ENCODE peak calls at places on chromosomes 12 and 14, in four cellular contexts. One of them, this sample, is unnamed.

GRCh38 chr14:70086685-70087379 is 101.9 kb downstream of the SLC8A3 start:
- DNase-seq in H1: no peak
- DNase-seq in K562: peak
- DNase-seq in GM12878: no peak
- DNase-seq in this sample: peak

GRCh38 chr14:65847065-65847847 is 434.7 kb downstream of the FUT8 start:
- DNase-seq in H1: no peak
- DNase-seq in K562: peak
- DNase-seq in GM12878: peak
- DNase-seq in this sample: no peak

GRCh38 chr12:87196329-87196728 is 832.9 kb downstream of the C12orf50 start:
- DNase-seq in H1: no peak
- DNase-seq in K562: no peak
- DNase-seq in GM12878: no peak
- DNase-seq in this sample: no peak

GRCh38 chr12:6376079-6376941 is 947 bp upstream of the SCNN1A start:
- DNase-seq in H1: peak
- DNase-seq in K562: peak
- DNase-seq in GM12878: no peak
- DNase-seq in this sample: peak

GRCh38 chr12:88237954-88238353 is 95.8 kb downstream of the TMTC3 start:
- DNase-seq in H1: no peak
- DNase-seq in K562: no peak
- DNase-seq in GM12878: peak
- DNase-seq in this sample: no peak

GRCh38 chr12:79560165-79560889 is 130.4 kb downstream of the PAWR start:
- DNase-seq in H1: no peak
- DNase-seq in K562: no peak
- DNase-seq in GM12878: no peak
- DNase-seq in this sample: peak

GRCh38 chr12:19234991-19235876 is 105.7 kb downstream of the PLEKHA5 start:
- DNase-seq in H1: no peak
- DNase-seq in K562: no peak
- DNase-seq in GM12878: no peak
- DNase-seq in this sample: peak

GRCh38 chr12:114799574-114800487 is 115.9 kb upstream of the TBX3 start:
- DNase-seq in H1: no peak
- DNase-seq in K562: peak
- DNase-seq in GM12878: no peak
- DNase-seq in this sample: peak

GRCh38 chr12:32918890-32919791 is 22.6 kb upstream of the PKP2 start:
- DNase-seq in H1: no peak
- DNase-seq in K562: peak
- DNase-seq in GM12878: no peak
- DNase-seq in this sample: peak

GRCh38 chr14:60684203-60684602 is 34.9 kb upstream of the SIX1 start:
- DNase-seq in H1: no peak
- DNase-seq in K562: no peak
- DNase-seq in GM12878: no peak
- DNase-seq in this sample: peak

GRCh38 chr12:104216461-104217058 is 981 bp downstream of the TXNRD1 start:
- DNase-seq in H1: no peak
- DNase-seq in K562: no peak
- DNase-seq in GM12878: no peak
- DNase-seq in this sample: no peak

GRCh38 chr12:104218935-104219334 is 3.4 kb downstream of the TXNRD1 start:
- DNase-seq in H1: no peak
- DNase-seq in K562: no peak
- DNase-seq in GM12878: no peak
- DNase-seq in this sample: no peak

GRCh38 chr12:104220931-104221330 is 5.4 kb downstream of the TXNRD1 start:
- DNase-seq in H1: peak
- DNase-seq in K562: no peak
- DNase-seq in GM12878: no peak
- DNase-seq in this sample: no peak

GRCh38 chr12:104219908-104220404 is 4.4 kb downstream of the TXNRD1 start:
- DNase-seq in H1: peak
- DNase-seq in K562: peak
- DNase-seq in GM12878: no peak
- DNase-seq in this sample: peak

DNA sequence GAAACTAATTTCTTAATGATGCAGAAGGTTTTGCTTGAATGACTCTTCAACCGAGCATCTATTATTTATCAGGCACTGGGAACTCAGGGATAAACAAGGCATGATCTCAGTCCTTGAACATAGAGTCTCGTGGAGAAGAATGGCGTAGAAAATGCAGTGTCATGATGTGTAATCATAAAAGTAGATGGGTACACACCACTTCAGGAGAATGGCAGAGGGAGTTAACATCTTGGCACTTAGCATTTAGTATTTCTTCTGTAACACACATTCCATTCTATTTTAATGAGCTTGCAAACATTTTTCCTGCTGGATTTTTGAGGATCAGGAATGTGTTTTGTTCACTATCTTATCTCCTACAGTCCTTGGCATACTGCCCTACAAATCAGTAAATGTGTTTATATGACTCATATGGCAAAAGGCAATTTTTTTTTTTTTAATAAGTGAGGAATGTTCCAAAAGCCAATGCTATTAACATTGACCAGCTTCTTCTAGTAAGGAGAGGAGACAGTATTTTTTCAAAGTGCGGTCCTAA is 3.8 kb downstream of the TXNRD1 start:
- DNase-seq in H1: no peak
- DNase-seq in K562: peak
- DNase-seq in GM12878: no peak
- DNase-seq in this sample: peak
- TF ChIP-seq HDAC2 in H1: no peak
- TF ChIP-seq HDAC2 in K562: peak
- TF ChIP-seq HDAC2 in GM12878: no peak
- TF ChIP-seq HDAC2 in this sample: no peak

GRCh38 chr12:75831413-75831812 is 200.2 kb downstream of the PHLDA1 start:
- DNase-seq in H1: no peak
- DNase-seq in K562: no peak
- DNase-seq in GM12878: no peak
- DNase-seq in this sample: no peak
- TF ChIP-seq SRF in H1: no peak
- TF ChIP-seq SRF in K562: no peak
- TF ChIP-seq SRF in GM12878: no peak
- TF ChIP-seq SRF in this sample: no peak

DNA sequence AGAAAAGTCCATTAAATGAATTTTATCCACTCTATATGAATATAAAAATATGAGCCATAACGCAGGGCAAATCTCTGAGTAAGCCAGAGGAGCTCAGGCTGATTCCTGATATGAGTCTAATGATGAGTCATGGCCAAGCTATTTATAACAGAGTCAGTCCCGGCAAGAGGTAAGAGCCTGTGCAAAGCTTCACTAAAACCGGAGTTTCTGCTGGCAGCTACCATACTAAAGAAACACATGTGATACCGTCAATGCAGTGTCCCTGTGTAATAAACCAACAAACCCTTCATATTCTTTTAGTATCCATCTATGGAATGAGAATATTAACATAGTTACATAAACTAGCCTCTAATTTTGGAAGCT is 319.4 kb downstream of the KCNC2 start:
- DNase-seq in H1: no peak
- DNase-seq in K562: no peak
- DNase-seq in GM12878: no peak
- DNase-seq in this sample: peak
- TF ChIP-seq HDAC2 in H1: no peak
- TF ChIP-seq HDAC2 in K562: no peak
- TF ChIP-seq HDAC2 in GM12878: no peak
- TF ChIP-seq HDAC2 in this sample: no peak

GRCh38 chr12:68871899-68872298 is 61.1 kb downstream of the CPM start:
- DNase-seq in H1: no peak
- DNase-seq in K562: peak
- DNase-seq in GM12878: no peak
- DNase-seq in this sample: peak
- TF ChIP-seq SRF in H1: no peak
- TF ChIP-seq SRF in K562: no peak
- TF ChIP-seq SRF in GM12878: no peak
- TF ChIP-seq SRF in this sample: no peak

DNA sequence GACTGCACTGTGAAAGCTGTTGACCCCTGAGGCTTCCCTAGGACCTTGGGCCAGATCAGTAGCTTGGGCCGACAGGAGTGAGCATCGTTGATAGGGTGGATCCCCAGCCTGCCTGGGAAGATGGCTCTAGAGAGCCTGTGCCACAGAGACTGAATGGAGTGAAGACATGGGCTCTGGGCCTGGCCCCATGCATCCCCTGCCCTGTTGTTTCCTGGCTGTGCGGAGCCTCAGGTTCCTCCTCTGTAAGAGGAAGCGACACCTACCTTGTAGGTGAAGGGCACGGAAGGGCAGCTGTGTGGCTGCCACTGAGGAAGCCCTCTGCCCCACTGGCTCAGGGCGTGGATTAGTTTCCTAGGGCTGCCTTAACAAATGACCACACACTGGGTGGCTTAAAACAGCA is 23.9 kb downstream of the PLEKHG3 start:
- DNase-seq in H1: no peak
- DNase-seq in K562: no peak
- DNase-seq in GM12878: no peak
- DNase-seq in this sample: no peak
- TF ChIP-seq HDAC2 in H1: no peak
- TF ChIP-seq HDAC2 in K562: no peak
- TF ChIP-seq HDAC2 in GM12878: no peak
- TF ChIP-seq HDAC2 in this sample: no peak

GRCh38 chr12:107845980-107846659 is 71.6 kb downstream of the ASCL4 start:
- DNase-seq in H1: no peak
- DNase-seq in K562: no peak
- DNase-seq in GM12878: no peak
- DNase-seq in this sample: no peak
- TF ChIP-seq SRF in H1: no peak
- TF ChIP-seq SRF in K562: no peak
- TF ChIP-seq SRF in GM12878: no peak
- TF ChIP-seq SRF in this sample: no peak

GRCh38 chr14:100118377-100119011 is 41.0 kb downstream of the DEGS2 start:
- DNase-seq in H1: no peak
- DNase-seq in K562: no peak
- DNase-seq in GM12878: no peak
- DNase-seq in this sample: no peak
- TF ChIP-seq HDAC2 in H1: no peak
- TF ChIP-seq HDAC2 in K562: no peak
- TF ChIP-seq HDAC2 in GM12878: no peak
- TF ChIP-seq HDAC2 in this sample: no peak